ENCODE peak calls at places on chromosomes 16 and 17, in nine cellular contexts. K is GM12891; G is OCI-M1; Q is NCI-H748 treated with DMSO at 0.1 percent for 48 hours; C is central memory CD4-positive, alpha-beta T cell; M is HT1080; Z is stimulated activated CD4-positive, alpha-beta T cell treated with anti-CD3 and anti-CD28 coated beads, Interleukin-1b, Interleukin-23, amount 100 ng/mL, for 1 hour; V is non-pigmented ciliary epithelial cell; S is glomerular endothelial cell. N is an unnamed sample.

GRCh38 chr16:57480127-57480753 is 6.1 kb downstream of the DOK4 start:
- DNase-seq in K (no peak), G (no peak), Q (no peak), C (no peak), M (no peak), Z (no peak), V (no peak), S (no peak), N (no peak)

GRCh38 chr17:50842506-50843149 is 7.2 kb downstream of the WFIKKN2 start:
- DNase-seq in K (no peak), G (no peak), Q (no peak), C (no peak), M (no peak), Z (no peak), V (no peak), S (no peak), N (no peak)

GRCh38 chr17:74840989-74841666 is 18.6 kb downstream of the GRIN2C start:
- DNase-seq in K (no peak), G (peak), Q (no peak), C (no peak), M (no peak), Z (no peak), V (no peak), S (no peak), N (no peak)

GRCh38 chr17:19724501-19725420 is 8.4 kb upstream of the SLC47A2 start:
- DNase-seq in K (peak), G (no peak), Q (no peak), C (peak), M (no peak), Z (no peak), V (no peak), S (no peak), N (no peak)

GRCh38 chr17:43784068-43784467 is 3.8 kb downstream of the CFAP97D1 start:
- DNase-seq in K (no peak), G (no peak), Q (no peak), C (no peak), M (peak), Z (no peak), V (no peak), S (no peak), N (no peak)

GRCh38 chr16:3028716-3029319 is 5.0 kb downstream of the THOC6 start:
- DNase-seq in K (no peak), G (no peak), Q (no peak), C (no peak), M (no peak), Z (no peak), V (no peak), S (no peak), N (no peak)

GRCh38 chr17:4407851-4408250 is 25.9 kb upstream of the SPNS3 start:
- DNase-seq in K (no peak), G (no peak), Q (no peak), C (no peak), M (no peak), Z (no peak), V (no peak), S (no peak), N (peak)

GRCh38 chr16:11748404-11749254 is 6.0 kb upstream of the TXNDC11 start:
- DNase-seq in K (no peak), G (no peak), Q (no peak), C (no peak), M (no peak), Z (no peak), V (no peak), S (no peak), N (no peak)

GRCh38 chr17:33385713-33386112 is 92.6 kb upstream of the ASIC2 start:
- DNase-seq in K (no peak), G (no peak), Q (no peak), C (no peak), M (no peak), Z (no peak), V (no peak), S (no peak), N (no peak)

GRCh38 chr16:2498531-2499253 is 15.1 kb upstream of the ATP6V0C start:
- DNase-seq in K (no peak), G (no peak), Q (no peak), C (no peak), M (no peak), Z (no peak), V (no peak), S (no peak), N (no peak)